ENCODE peak calls at places on chromosomes 7 and 10, in seven cellular contexts. S is OCI-LY7, J is lower lobe of right lung, M is HFF-Myc, G is ovary, L is endodermal cell, D is GM06990. U is an unnamed sample.

GRCh38 chr7:74495112-74495880 is 41.6 kb downstream of the GTF2IRD1 start:
- DNase-seq in J (no peak), L (peak; percentile 48), S (no peak), G (no peak), D (no peak), M (no peak), U (no peak)

GRCh38 chr10:7819126-7819470 is 793 bp downstream of the TAF3 start:
- DNase-seq in J (peak; percentile 51), L (peak; percentile 76), S (peak; percentile 67), D (no peak), M (no peak), G (no peak), U (peak; percentile 16)

GRCh38 chr10:104333728-104334373 is 4.4 kb downstream of the ITPRIP start:
- DNase-seq in S (no peak), G (peak; percentile 21), M (no peak), J (no peak), D (no peak), L (peak; percentile 33), U (no peak)

GRCh38 chr10:88004451-88004850 is 141.0 kb downstream of the PTEN start:
- DNase-seq in L (no peak), M (peak; percentile 21), D (no peak), G (no peak), S (no peak), J (no peak), U (no peak)

GRCh38 chr10:26368463-26368862 is 69.7 kb upstream of the APBB1IP start:
- DNase-seq in S (no peak), L (no peak), J (no peak), M (no peak), D (no peak), G (no peak), U (no peak)

GRCh38 chr10:30039567-30039966 is 19.8 kb downstream of the JCAD start:
- DNase-seq in D (no peak), S (no peak), L (no peak), M (no peak), J (no peak), G (no peak), U (no peak)

GRCh38 chr10:128125416-128125943 is 743 bp downstream of the MKI67 start:
- DNase-seq in S (peak; percentile 47), M (no peak), D (no peak), J (peak; percentile 50), L (no peak), G (no peak), U (no peak)

GRCh38 chr10:11176746-11177145 is 159.1 kb downstream of the CELF2 start:
- DNase-seq in S (peak; percentile 43), L (no peak), D (no peak), J (no peak), M (no peak), G (no peak), U (peak; percentile 78)

GRCh38 chr7:144629011-144629410 is 206.8 kb downstream of the TPK1 start:
- DNase-seq in J (no peak), G (no peak), S (no peak), D (no peak), L (peak; percentile 54), M (no peak), U (no peak)

GRCh38 chr7:8442295-8442813 is 8.9 kb downstream of the NXPH1 start:
- DNase-seq in G (no peak), L (no peak), J (no peak), D (no peak), M (no peak), S (no peak), U (no peak)

DNA sequence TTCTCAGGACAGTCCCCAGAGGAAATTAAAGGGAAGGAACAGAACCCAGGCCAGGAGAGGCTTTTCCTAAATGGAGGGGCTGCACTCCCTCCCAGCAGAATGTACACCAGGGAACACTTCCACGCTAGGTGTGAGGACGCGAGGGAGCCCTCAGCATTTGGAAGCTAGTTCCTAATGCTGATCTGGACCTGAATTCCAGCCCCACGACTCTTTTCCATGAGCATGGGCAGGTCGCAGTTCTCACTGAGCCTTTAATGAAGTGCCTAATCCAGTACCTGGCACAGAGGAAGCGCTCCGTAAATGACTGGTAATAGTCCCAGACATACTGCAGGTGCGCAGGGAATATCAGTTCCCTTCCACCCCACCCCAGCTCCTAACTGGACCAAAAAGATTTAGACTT is 1.1 kb downstream of the ALOX5 start:
- DNase-seq in L (no peak), G (no peak), J (no peak), M (no peak), D (no peak), S (no peak), U (no peak)
- H3K4me3 ChIP-seq in L (no peak overlapping the region), G (no peak overlapping the region), J (peak overlapping the region; percentile 63), M (no peak overlapping the region), D (peak overlapping the region; percentile 83), S (peak overlapping the region; percentile 89), U (no peak overlapping the region)

GRCh38 chr10:18665079-18665478 is 5.8 kb downstream of the ARL5B start:
- DNase-seq in G (no peak), D (no peak), M (no peak), J (no peak), L (no peak), S (no peak), U (no peak)

GRCh38 chr10:18658301-18658991 is 785 bp upstream of the ARL5B start:
- DNase-seq in M (no peak), J (no peak), S (peak; percentile 27), D (peak; percentile 31), L (no peak), G (peak; percentile 52), U (no peak)

GRCh38 chr10:18658992-18659783 is at the start of gene ARL5B:
- DNase-seq in M (peak; percentile 86), L (peak; percentile 99), D (peak; percentile 98), S (peak; percentile 94), G (peak; percentile 97), J (peak; percentile 98), U (peak; percentile 93)

GRCh38 chr10:18659784-18660561 is 742 bp downstream of the ARL5B start:
- DNase-seq in L (peak; percentile 57), S (peak; percentile 53), D (peak; percentile 35), G (no peak), J (no peak), M (no peak), U (no peak)

DNA sequence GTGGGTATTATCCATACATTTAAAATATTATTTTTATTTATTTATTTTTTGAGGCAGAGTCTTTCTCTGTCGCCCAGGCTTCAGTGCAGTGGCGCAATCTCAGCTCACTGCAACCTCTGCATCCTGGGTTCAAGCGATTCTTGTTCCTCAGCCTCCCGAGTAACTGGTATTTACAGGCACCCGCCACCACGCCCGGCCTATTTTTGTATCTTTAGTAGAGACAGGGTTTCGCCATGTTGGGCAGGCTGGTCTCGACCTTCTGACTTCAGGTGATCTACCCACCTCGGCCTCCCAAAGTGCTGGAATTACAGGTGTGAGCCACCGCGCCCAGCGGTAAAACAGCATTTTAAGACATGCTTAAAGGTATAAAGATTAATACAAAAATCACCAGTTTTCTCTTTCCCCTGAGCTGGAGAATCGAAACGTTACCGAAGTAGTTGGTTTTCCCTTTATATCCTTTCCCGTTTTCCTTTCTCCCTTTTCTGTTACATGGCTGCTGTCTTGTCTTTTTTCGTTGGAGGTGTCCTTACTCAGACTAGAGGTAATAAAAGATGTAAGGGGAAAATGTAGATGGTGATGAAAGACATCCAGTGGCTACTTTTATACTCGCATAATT is 1.7 kb downstream of the ARL5B start:
- DNase-seq in G (no peak), D (no peak), M (no peak), L (no peak), J (no peak), S (no peak), U (no peak)
- H3K4me3 ChIP-seq in G (peak overlapping the region; percentile 76), D (peak overlapping the region; percentile 86), M (peak overlapping the region; percentile 94), L (peak overlapping the region; percentile 95), J (peak overlapping the region; percentile 97), S (peak overlapping the region; percentile 97), U (peak overlapping the region; percentile 76)

GRCh38 chr7:6228363-6228762 is 44.1 kb downstream of the CYTH3 start:
- DNase-seq in J (no peak), M (no peak), S (no peak), L (no peak), G (no peak), D (no peak), U (no peak)

GRCh38 chr7:6226194-6226799 is 46.1 kb downstream of the CYTH3 start:
- DNase-seq in M (peak; percentile 96), J (no peak), G (no peak), L (no peak), D (no peak), S (no peak), U (no peak)

GRCh38 chr7:6227294-6227846 is 45.1 kb downstream of the CYTH3 start:
- DNase-seq in S (no peak), J (no peak), D (no peak), M (no peak), G (no peak), L (no peak), U (no peak)

GRCh38 chr7:6231184-6231583 is 41.2 kb downstream of the CYTH3 start:
- DNase-seq in G (no peak), J (no peak), D (no peak), S (no peak), L (no peak), M (no peak), U (no peak)

GRCh38 chr7:6228865-6229264 is 43.6 kb downstream of the CYTH3 start:
- DNase-seq in S (peak; percentile 67), M (no peak), J (no peak), L (no peak), G (no peak), D (peak; percentile 13), U (no peak)
- H3K4me3 ChIP-seq in S (no peak overlapping the region), M (peak overlapping the region; percentile 21), J (peak overlapping the region; percentile 0), L (no peak overlapping the region), G (no peak overlapping the region), D (no peak overlapping the region), U (no peak overlapping the region)

DNA sequence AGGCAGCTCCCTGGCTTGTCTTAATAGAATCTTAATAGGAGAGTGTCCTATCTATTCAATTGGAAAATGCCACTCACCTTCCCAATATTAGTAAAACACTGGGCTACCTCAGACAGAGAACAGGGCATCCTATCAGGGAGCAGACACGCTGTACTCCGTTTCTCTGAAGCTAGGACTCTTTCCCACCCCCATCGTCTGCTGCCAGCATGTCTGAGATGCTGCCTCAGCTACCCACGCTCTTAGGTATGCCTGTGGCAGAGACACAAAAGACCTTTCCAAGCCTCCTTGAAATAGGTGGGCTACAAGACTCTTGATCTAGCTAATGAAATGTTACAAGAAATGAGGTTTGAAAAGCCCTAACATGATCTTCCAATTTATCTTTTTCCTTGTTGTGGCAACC is 2.5 kb upstream of the LRIT2 start:
- DNase-seq in J (no peak), G (no peak), L (no peak), D (no peak), M (no peak), S (no peak), U (no peak)
- H3K4me3 ChIP-seq in J (no peak overlapping the region), G (no peak overlapping the region), L (no peak overlapping the region), D (no peak overlapping the region), M (no peak overlapping the region), S (no peak overlapping the region), U (no peak overlapping the region)

GRCh38 chr10:3778708-3779108 is 6.3 kb downstream of the KLF6 start:
- DNase-seq in G (no peak), L (peak; percentile 29), D (no peak), J (no peak), M (no peak), S (no peak), U (no peak)
- H3K4me3 ChIP-seq in G (peak overlapping the region; percentile 3), L (peak overlapping the region; percentile 99), D (no peak overlapping the region), J (peak overlapping the region; percentile 90), M (no peak overlapping the region), S (no peak overlapping the region), U (no peak overlapping the region)

DNA sequence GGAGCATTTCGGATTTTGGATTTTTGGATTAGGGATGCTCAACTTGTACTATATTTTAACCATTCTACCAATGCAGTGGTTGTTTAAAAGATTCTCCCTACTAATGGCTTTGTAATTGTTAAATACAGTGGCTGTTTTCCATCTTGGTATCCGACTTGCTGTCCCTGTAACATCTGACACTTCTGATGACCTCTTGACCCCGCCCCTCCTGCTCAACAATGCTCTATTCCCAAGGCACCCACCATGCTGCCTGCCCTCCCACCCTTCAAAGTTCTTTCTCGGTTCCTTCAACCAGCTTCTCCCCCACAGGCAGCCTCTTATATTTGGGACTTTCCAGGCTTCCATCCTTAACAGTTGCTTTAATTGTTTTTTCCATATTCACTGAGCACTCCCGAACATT is 2.0 kb downstream of the PRTFDC1 start:
- DNase-seq in G (no peak), L (no peak), J (no peak), S (no peak), D (no peak), M (no peak), U (no peak)
- H3K4me3 ChIP-seq in G (no peak overlapping the region), L (no peak overlapping the region), J (no peak overlapping the region), S (no peak overlapping the region), D (no peak overlapping the region), M (no peak overlapping the region), U (no peak overlapping the region)

U was measured in Jurkat, Clone E6-1.